ENCODE peak calls at places on chromosome 5, in four cellular contexts. C is DND-41, D is mesendoderm, U is IMR-90. N is an unnamed sample.

GRCh38 chr5:59674763-59675162 is 218.8 kb downstream of the PDE4D start:
- DNase-seq in C (no peak), D (no peak), U (no peak), N (no peak)

GRCh38 chr5:81751836-81752643 is 1.1 kb upstream of the SSBP2 start:
- DNase-seq in C (no peak), D (peak; percentile 50), U (no peak), N (no peak)

GRCh38 chr5:64872044-64872443 is 103.3 kb downstream of the CWC27 start:
- DNase-seq in C (no peak), D (no peak), U (peak; percentile 50), N (no peak)

GRCh38 chr5:56129288-56129687 is 103.8 kb downstream of the ANKRD55 start:
- DNase-seq in C (no peak), D (no peak), U (peak; percentile 29), N (no peak)

GRCh38 chr5:24999732-25000131 is 355.0 kb upstream of the CDH10 start:
- DNase-seq in C (no peak), D (no peak), U (no peak), N (no peak)

GRCh38 chr5:163571755-163572154 is 66.3 kb downstream of the MAT2B start:
- DNase-seq in C (no peak), D (no peak), U (peak; percentile 97), N (no peak)

GRCh38 chr5:133032852-133033742 is 6.7 kb upstream of the ZCCHC10 start:
- DNase-seq in C (peak; percentile 19), D (peak; percentile 46), U (no peak), N (no peak)

GRCh38 chr5:67402526-67402925 is 205.9 kb upstream of the CD180 start:
- DNase-seq in C (no peak), D (no peak), U (no peak), N (no peak)

GRCh38 chr5:172447646-172448365 is 6.5 kb downstream of the SH3PXD2B start:
- DNase-seq in C (no peak), D (no peak), U (no peak), N (no peak)

GRCh38 chr5:32317056-32317455 is 4.3 kb upstream of the MTMR12 start:
- DNase-seq in C (no peak), D (no peak), U (no peak), N (no peak)
- H3K9ac ChIP-seq in C (no peak overlapping the region), D (no peak overlapping the region), U (no peak overlapping the region), N (no peak overlapping the region)

GRCh38 chr5:32229586-32229985 is 55.5 kb upstream of the GOLPH3 start:
- DNase-seq in C (no peak), D (no peak), U (no peak), N (no peak)

GRCh38 chr5:32223972-32224608 is 50.0 kb upstream of the GOLPH3 start:
- DNase-seq in C (no peak), D (peak; percentile 97), U (peak; percentile 75), N (no peak)

GRCh38 chr5:32228816-32229215 is 54.7 kb upstream of the GOLPH3 start:
- DNase-seq in C (no peak), D (no peak), U (no peak), N (no peak)

GRCh38 chr5:32222723-32223470 is 48.8 kb upstream of the GOLPH3 start:
- DNase-seq in C (no peak), D (no peak), U (peak; percentile 29), N (no peak)

GRCh38 chr5:32225445-32225844 is 51.3 kb upstream of the GOLPH3 start:
- DNase-seq in C (no peak), D (no peak), U (peak; percentile 67), N (no peak)
- H3K9ac ChIP-seq in C (no peak overlapping the region), D (no peak overlapping the region), U (no peak overlapping the region), N (no peak overlapping the region)

GRCh38 chr5:32996336-32996735 is 285.2 kb downstream of the NPR3 start:
- DNase-seq in C (no peak), D (no peak), U (no peak), N (no peak)

GRCh38 chr5:32989815-32990214 is 278.7 kb downstream of the NPR3 start:
- DNase-seq in C (no peak), D (no peak), U (no peak), N (no peak)

GRCh38 chr5:32990593-32991415 is 279.7 kb downstream of the NPR3 start:
- DNase-seq in C (no peak), D (no peak), U (no peak), N (no peak)

GRCh38 chr5:32991416-32991805 is 280.3 kb downstream of the NPR3 start:
- DNase-seq in C (no peak), D (no peak), U (no peak), N (no peak)
- H3K9ac ChIP-seq in C (no peak overlapping the region), D (no peak overlapping the region), U (no peak overlapping the region), N (no peak overlapping the region)

DNA sequence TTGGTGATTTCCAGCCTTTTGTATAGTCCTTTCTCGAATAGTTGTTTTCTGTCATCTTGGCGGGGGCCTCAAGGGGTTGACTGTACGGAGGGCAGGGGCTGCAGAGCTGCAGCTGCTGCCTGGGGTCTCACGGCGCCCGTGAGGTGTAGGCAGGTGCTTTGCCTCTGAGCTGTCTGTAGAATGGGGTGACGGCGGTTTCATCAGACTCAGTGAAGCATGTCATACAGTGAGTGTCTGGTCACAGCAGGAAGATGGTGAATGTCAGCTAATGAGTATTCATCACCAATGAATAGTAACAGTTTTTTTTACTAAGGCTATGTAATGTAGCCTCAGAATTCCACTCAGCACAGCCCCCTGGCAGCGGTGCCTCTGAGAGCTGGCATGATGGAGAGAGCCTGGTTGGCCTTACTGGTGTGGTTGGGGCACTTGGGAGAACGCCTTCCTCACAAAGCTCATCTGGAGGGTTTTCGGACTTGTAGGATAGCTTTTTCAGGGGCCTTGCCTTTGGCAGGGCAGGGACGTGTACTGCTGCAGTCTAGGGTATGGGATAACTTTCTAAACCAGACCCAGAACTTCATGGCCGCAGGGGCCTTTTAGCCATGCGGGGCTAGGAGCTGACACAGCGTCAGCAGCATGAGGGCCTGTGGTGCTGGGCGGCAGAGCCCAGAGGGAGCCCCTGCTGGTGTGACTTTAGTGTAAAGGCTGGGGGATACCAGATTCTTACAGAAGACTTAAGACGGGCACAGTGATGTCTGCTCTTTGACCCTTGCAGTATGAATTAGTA is 15.0 kb downstream of the TENT4A start:
- DNase-seq in C (no peak), D (peak; percentile 39), U (no peak), N (no peak)
- H3K9ac ChIP-seq in C (peak overlapping the region; percentile 18), D (no peak overlapping the region), U (no peak overlapping the region), N (no peak overlapping the region)

GRCh38 chr5:34531736-34532135 is 124.4 kb upstream of the RAI14 start:
- DNase-seq in C (no peak), D (no peak), U (peak; percentile 80), N (no peak)
- H3K9ac ChIP-seq in C (no peak overlapping the region), D (no peak overlapping the region), U (no peak overlapping the region), N (no peak overlapping the region)